ENCODE peak calls at places on chromosomes 16 and 17, in six cellular contexts. T is OCI-LY7, G is iPS DF 6.9, O is SJSA1, I is transverse colon, R is HAP-1. L is an unnamed sample. For H3K9me3, the result is how much of the 10 kb centered on the place peaks cover.

GRCh38 chr16:83351846-83352245 is 455.9 kb upstream of the HSBP1 start:
- DNase-seq in T (no peak), G (no peak), O (no peak), I (no peak), R (no peak), L (peak)

GRCh38 chr16:46949216-46949892 is 24.1 kb downstream of the DNAJA2 start:
- DNase-seq in T (no peak), G (no peak), O (no peak), I (no peak), R (no peak), L (no peak)

GRCh38 chr16:30381351-30382041 is 865 bp downstream of the SEPTIN1 start:
- DNase-seq in T (peak), G (no peak), O (no peak), I (no peak), R (no peak), L (no peak)

GRCh38 chr17:9958586-9959281 is 53.7 kb upstream of the RCVRN start:
- DNase-seq in T (no peak), G (no peak), O (no peak), I (no peak), R (no peak), L (no peak)

GRCh38 chr17:57107498-57108101 is 22.6 kb downstream of the AKAP1 start:
- DNase-seq in T (no peak), G (no peak), O (peak), I (peak), R (no peak), L (no peak)

GRCh38 chr16:30371248-30371816 is 1.0 kb upstream of the TBC1D10B start:
- DNase-seq in T (no peak), G (no peak), O (no peak), I (no peak), R (no peak), L (no peak)

GRCh38 chr16:66093217-66093616 is 273.3 kb upstream of the CDH5 start:
- DNase-seq in T (no peak), G (no peak), O (no peak), I (no peak), R (no peak), L (peak)

GRCh38 chr16:70267516-70267915 is 15.8 kb upstream of the EXOSC6 start:
- DNase-seq in T (peak), G (no peak), O (no peak), I (peak), R (peak), L (peak)

GRCh38 chr16:81832801-81833547 is 53.9 kb downstream of the PLCG2 start:
- DNase-seq in T (no peak), G (no peak), O (no peak), I (no peak), R (no peak), L (peak)

GRCh38 chr16:53913082-53913870 is 209.3 kb downstream of the FTO start:
- DNase-seq in T (no peak), G (no peak), O (peak), I (peak), R (peak), L (peak)

GRCh38 chr16:85422374-85423185 is 190.5 kb upstream of the GSE1 start:
- DNase-seq in T (no peak), G (no peak), O (no peak), I (peak), R (no peak), L (peak)

GRCh38 chr17:3770471-3770870 is 30.5 kb downstream of the ITGAE start:
- DNase-seq in T (peak), G (no peak), O (no peak), I (peak), R (no peak), L (no peak)

GRCh38 chr17:55817273-55817709 is 66.4 kb downstream of the PCTP start:
- DNase-seq in T (no peak), G (no peak), O (no peak), I (no peak), R (no peak), L (no peak)

GRCh38 chr16:96935-97381 is 18.9 kb downstream of the MPG start:
- DNase-seq in T (peak), G (peak), O (peak), I (peak), R (peak), L (peak)

GRCh38 chr16:87931504-87931903 is 4.8 kb downstream of the CA5A start:
- DNase-seq in T (no peak), G (no peak), O (no peak), I (no peak), R (no peak), L (peak)

GRCh38 chr17:81412490-81413093 is 17.3 kb downstream of the BAHCC1 start:
- DNase-seq in T (no peak), G (no peak), O (no peak), I (no peak), R (no peak), L (no peak)

GRCh38 chr16:70703041-70703834 is 17.4 kb upstream of the MTSS2 start:
- DNase-seq in T (no peak), G (no peak), O (peak), I (peak), R (no peak), L (peak)

DNA sequence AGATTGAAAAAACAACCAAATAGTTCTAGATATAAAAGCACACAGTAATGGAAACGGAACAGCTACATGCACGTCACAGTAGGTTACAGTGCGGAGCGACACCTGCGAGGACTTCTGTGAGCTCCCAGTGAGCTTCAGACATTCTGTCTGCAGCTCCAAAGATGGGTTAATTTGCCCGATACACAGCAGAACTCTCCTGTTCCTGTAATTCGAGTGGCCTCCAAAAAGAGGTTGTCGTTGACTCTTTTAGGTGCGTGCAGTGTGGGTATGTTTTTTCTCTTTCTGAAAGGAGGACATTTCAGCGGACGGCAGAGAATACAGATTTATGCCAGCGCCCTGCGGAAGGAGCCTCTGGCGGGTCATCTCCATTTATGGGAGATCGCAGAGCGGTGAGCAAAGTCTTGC is 2.9 kb downstream of the OR1F1 start:
- DNase-seq in T (no peak), G (no peak), O (no peak), I (no peak), R (no peak), L (peak)
- H3K9me3 ChIP-seq in T (under half), G (under half), O (under half), I (under half), R (under half), L (under half)

GRCh38 chr16:28914325-28914724 is 10.7 kb downstream of the RABEP2 start:
- DNase-seq in T (no peak), G (no peak), O (no peak), I (no peak), R (no peak), L (no peak)

GRCh38 chr16:28923231-28923587 is 1.8 kb downstream of the RABEP2 start:
- DNase-seq in T (peak), G (no peak), O (no peak), I (no peak), R (no peak), L (no peak)

GRCh38 chr16:28917095-28917494 is 7.9 kb downstream of the RABEP2 start:
- DNase-seq in T (no peak), G (no peak), O (no peak), I (no peak), R (no peak), L (no peak)

GRCh38 chr16:28915181-28915580 is 9.9 kb downstream of the RABEP2 start:
- DNase-seq in T (no peak), G (no peak), O (no peak), I (no peak), R (no peak), L (peak)

DNA sequence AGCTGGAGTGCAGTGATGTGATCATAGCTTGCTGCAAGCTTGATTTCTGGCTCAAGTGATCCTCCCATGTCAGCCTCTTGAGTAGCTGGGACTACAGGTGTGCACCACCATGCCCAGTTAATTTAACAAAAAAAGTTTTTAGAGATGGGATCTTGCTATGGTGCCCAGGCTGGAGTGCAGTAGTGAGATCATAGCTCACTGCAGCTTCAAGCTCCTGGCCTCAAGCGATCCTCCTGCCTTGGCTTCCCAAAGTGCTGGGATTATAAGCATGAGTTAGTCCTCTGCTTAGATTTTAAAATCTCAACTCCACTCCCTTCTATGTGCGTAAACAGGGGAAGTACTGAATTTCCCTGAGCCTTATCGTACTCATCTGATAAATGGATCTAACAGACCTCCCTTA is 6.3 kb downstream of the RABEP2 start:
- DNase-seq in T (no peak), G (no peak), O (no peak), I (no peak), R (no peak), L (no peak)
- H3K9me3 ChIP-seq in T (under half), G (under half), O (under half), I (under half), R (under half), L (under half)

GRCh38 chr16:78993342-78993741 is 607.2 kb downstream of the MAF start:
- DNase-seq in T (no peak), G (no peak), O (no peak), I (no peak), R (no peak), L (no peak)

GRCh38 chr16:78988361-78988992 is 612.1 kb downstream of the MAF start:
- DNase-seq in T (no peak), G (no peak), O (no peak), I (no peak), R (no peak), L (no peak)

GRCh38 chr16:78992001-78992400 is 608.5 kb downstream of the MAF start:
- DNase-seq in T (no peak), G (no peak), O (no peak), I (no peak), R (no peak), L (no peak)

GRCh38 chr16:78987676-78988075 is 612.9 kb downstream of the MAF start:
- DNase-seq in T (no peak), G (no peak), O (no peak), I (no peak), R (no peak), L (no peak)

GRCh38 chr16:78990309-78990701 is 610.2 kb downstream of the MAF start:
- DNase-seq in T (no peak), G (no peak), O (no peak), I (no peak), R (no peak), L (no peak)
- H3K9me3 ChIP-seq in T (under half), G (under half), O (under half), I (under half), R (under half), L (under half)

GRCh38 chr16:31767267-31767666 is 106.3 kb upstream of the ZNF267 start:
- DNase-seq in T (no peak), G (no peak), O (no peak), I (no peak), R (no peak), L (no peak)

GRCh38 chr16:31764103-31764502 is 109.5 kb upstream of the ZNF267 start:
- DNase-seq in T (no peak), G (no peak), O (no peak), I (no peak), R (no peak), L (no peak)
- H3K9me3 ChIP-seq in T (under half), G (under half), O (under half), I (half or more), R (under half), L (under half)

L was measured in cardiac muscle cell.